ENCODE peak calls at places on chromosomes 5 and 9, in seven cellular contexts. F, K, O, I, N, M and U are unnamed samples.

GRCh38 chr9:126471084-126471611 is 142.6 kb upstream of the LMX1B start:
- DNase-seq in F (no peak), K (peak), O (peak), I (peak), N (no peak), M (peak), U (peak)

GRCh38 chr5:145203193-145203592 is 631.9 kb downstream of the PRELID2 start:
- DNase-seq in F (peak), K (no peak), O (no peak), I (no peak), N (no peak), M (no peak), U (peak)

GRCh38 chr5:64165500-64166200 is at the start of gene RNF180:
- DNase-seq in F (peak), K (peak), O (no peak), I (no peak), N (no peak), M (peak), U (peak)

GRCh38 chr9:136882109-136882946 is 4.0 kb upstream of the TRAF2 start:
- DNase-seq in F (peak), K (peak), O (peak), I (peak), N (peak), M (peak), U (peak)

GRCh38 chr5:71588533-71588885 is 1.4 kb downstream of the MCCC2 start:
- DNase-seq in F (no peak), K (no peak), O (no peak), I (no peak), N (no peak), M (no peak), U (no peak)

GRCh38 chr5:126097881-126098280 is 325.3 kb upstream of the GRAMD2B start:
- DNase-seq in F (no peak), K (no peak), O (no peak), I (no peak), N (no peak), M (no peak), U (no peak)

GRCh38 chr9:7510209-7510608 is 289.4 kb downstream of the DMAC1 start:
- DNase-seq in F (no peak), K (no peak), O (no peak), I (no peak), N (no peak), M (no peak), U (no peak)

GRCh38 chr5:109784687-109785086 is 95.0 kb downstream of the MAN2A1 start:
- DNase-seq in F (no peak), K (no peak), O (no peak), I (no peak), N (no peak), M (no peak), U (no peak)

GRCh38 chr9:97984188-97985057 is 1.3 kb downstream of the ANP32B start:
- DNase-seq in F (peak), K (peak), O (peak), I (peak), N (no peak), M (peak), U (peak)